ENCODE peak calls at places on chromosomes 4 and X, in ten cellular contexts. W, Z, T, N, B, A, G, S, R and I are unnamed samples.

GRCh38 chrX:152886716-152887115 is 11.2 kb upstream of the ZNF185 start:
- DNase-seq in B (no peak), G (no peak), W (no peak), N (no peak), R (no peak), S (no peak), A (peak), T (no peak), Z (no peak), I (no peak)

GRCh38 chr4:73735231-73735630 is 5.1 kb upstream of the CXCL8 start:
- DNase-seq in R (no peak), S (no peak), Z (no peak), W (no peak), T (no peak), B (no peak), G (peak), A (no peak), N (peak), I (no peak)

GRCh38 chr4:5955201-5955821 is 62.4 kb upstream of the CRMP1 start:
- DNase-seq in G (no peak), Z (no peak), B (peak), N (no peak), A (no peak), R (no peak), T (no peak), S (no peak), W (no peak), I (no peak)

GRCh38 chr4:124953059-124953850 is 240.7 kb upstream of the ANKRD50 start:
- DNase-seq in R (no peak), W (no peak), G (peak), A (no peak), S (no peak), T (peak), N (peak), Z (no peak), B (no peak), I (no peak)

GRCh38 chr4:109434007-109434792 is 585 bp downstream of the SEC24B start:
- DNase-seq in S (peak), G (peak), N (peak), B (peak), Z (peak), A (no peak), R (peak), T (no peak), W (peak), I (no peak)

GRCh38 chr4:165580379-165580905 is 201.6 kb downstream of the CPE start:
- DNase-seq in S (no peak), R (peak), T (peak), A (no peak), G (peak), N (peak), B (no peak), Z (no peak), W (no peak), I (no peak)

GRCh38 chrX:97238632-97239031 is 354.9 kb downstream of the RPA4 start:
- DNase-seq in A (no peak), T (peak), B (no peak), W (no peak), R (no peak), S (no peak), G (peak), N (peak), Z (no peak), I (no peak)

GRCh38 chrX:118360429-118361125 is 14.7 kb downstream of the WDR44 start:
- DNase-seq in B (no peak), S (no peak), R (no peak), T (no peak), Z (no peak), W (no peak), A (no peak), N (peak), G (no peak), I (no peak)

GRCh38 chr4:15476396-15476795 is 6.7 kb downstream of the CC2D2A start:
- DNase-seq in S (no peak), B (no peak), R (no peak), A (no peak), G (no peak), Z (no peak), T (no peak), W (no peak), N (no peak), I (no peak)

GRCh38 chr4:165464813-165465381 is 86.1 kb downstream of the CPE start:
- DNase-seq in S (no peak), W (peak), T (peak), A (no peak), N (peak), B (no peak), R (peak), G (peak), Z (no peak), I (peak)

GRCh38 chr4:105843941-105844340 is 51.3 kb upstream of the NPNT start:
- DNase-seq in N (no peak), A (no peak), B (no peak), Z (no peak), R (no peak), W (no peak), T (no peak), S (no peak), G (peak), I (no peak)

GRCh38 chrX:9955506-9955905 is 11.7 kb upstream of the CLDN34 start:
- DNase-seq in T (no peak), G (peak), B (no peak), R (no peak), A (no peak), N (peak), Z (no peak), W (no peak), S (no peak), I (no peak)

GRCh38 chr4:4746444-4746843 is 113.0 kb upstream of the MSX1 start:
- DNase-seq in R (no peak), W (peak), G (no peak), Z (no peak), S (no peak), B (no peak), A (no peak), N (no peak), T (no peak), I (no peak)

DNA sequence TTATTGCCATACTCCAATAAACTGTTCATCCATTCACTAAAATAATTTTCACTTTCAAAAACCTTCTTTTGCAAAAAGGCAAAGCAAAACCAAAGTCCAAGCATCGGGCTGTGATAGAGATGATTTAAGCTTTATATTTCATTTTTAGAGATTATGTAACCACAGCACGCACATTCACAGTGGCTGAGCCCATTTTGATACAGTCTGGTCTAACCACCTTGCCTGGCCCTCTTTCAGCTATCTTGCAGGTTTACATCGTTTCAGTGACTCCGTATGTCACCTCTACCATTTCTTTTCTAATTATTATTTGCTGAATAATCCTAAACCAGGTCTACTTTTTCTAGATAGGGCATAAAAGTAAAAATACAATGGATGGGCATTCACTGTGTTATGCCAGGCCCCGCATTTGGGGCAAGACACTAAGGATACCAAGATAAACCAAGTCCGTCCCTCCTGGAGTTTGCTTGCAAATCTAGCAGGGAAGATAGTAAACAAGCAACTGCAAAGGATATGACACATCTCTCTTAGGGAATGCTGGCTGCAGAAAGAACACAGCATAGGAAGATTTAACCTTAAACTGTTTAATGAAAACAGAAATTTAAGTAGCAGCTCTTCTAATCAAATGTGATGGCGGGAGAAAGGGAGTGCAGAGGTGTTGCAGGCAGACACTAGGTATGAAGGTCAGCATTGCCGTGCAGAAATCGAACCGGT is 1.7 kb downstream of the CASP3 start:
- DNase-seq in B (no peak), A (no peak), G (peak), R (no peak), W (peak), S (no peak), Z (no peak), N (peak), T (no peak), I (no peak)
- H3K4me3 ChIP-seq in B (peak), A (peak), G (peak), R (peak), W (peak), S (peak), Z (peak), N (peak), T (peak), I (peak)

GRCh38 chr4:76831475-76832390 is 66.2 kb downstream of the SOWAHB start:
- DNase-seq in G (no peak), B (no peak), S (no peak), W (no peak), N (no peak), Z (no peak), T (no peak), R (no peak), A (no peak), I (no peak)
- H3K4me3 ChIP-seq in G (peak), B (no peak), S (no peak), W (no peak), N (no peak), Z (no peak), T (no peak), R (no peak), A (no peak), I (no peak)

GRCh38 chr4:142706381-142706780 is 139.7 kb downstream of the INPP4B start:
- DNase-seq in S (no peak), A (no peak), B (no peak), T (no peak), R (no peak), W (no peak), N (no peak), G (no peak), Z (no peak), I (no peak)

GRCh38 chr4:142708231-142708630 is 137.9 kb downstream of the INPP4B start:
- DNase-seq in B (no peak), W (no peak), R (no peak), G (no peak), A (no peak), T (no peak), N (no peak), S (no peak), Z (no peak), I (no peak)

GRCh38 chr4:142703694-142704309 is 142.3 kb downstream of the INPP4B start:
- DNase-seq in S (no peak), T (no peak), G (no peak), N (no peak), A (no peak), Z (no peak), W (no peak), R (no peak), B (no peak), I (peak)

GRCh38 chr4:142705820-142706219 is 140.3 kb downstream of the INPP4B start:
- DNase-seq in G (no peak), B (no peak), Z (no peak), A (no peak), R (no peak), N (no peak), S (no peak), W (no peak), T (no peak), I (no peak)

GRCh38 chr4:142707397-142707796 is 138.7 kb downstream of the INPP4B start:
- DNase-seq in W (no peak), A (no peak), G (no peak), S (no peak), R (no peak), B (no peak), T (no peak), Z (no peak), N (no peak), I (peak)
- H3K4me3 ChIP-seq in W (no peak), A (no peak), G (no peak), S (no peak), R (no peak), B (no peak), T (no peak), Z (no peak), N (no peak), I (no peak)

GRCh38 chr4:41218703-41219102 is 4.4 kb upstream of the APBB2 start:
- DNase-seq in B (no peak), W (no peak), R (no peak), Z (no peak), T (no peak), N (no peak), S (no peak), A (no peak), G (no peak), I (no peak)

GRCh38 chr4:41216294-41217019 is 2.1 kb upstream of the APBB2 start:
- DNase-seq in W (peak), G (peak), A (peak), S (peak), B (peak), N (peak), R (peak), T (no peak), Z (peak), I (peak)

GRCh38 chr4:41217373-41217772 is 3.0 kb upstream of the APBB2 start:
- DNase-seq in S (no peak), W (no peak), A (no peak), R (no peak), Z (no peak), G (no peak), T (no peak), N (no peak), B (no peak), I (no peak)

GRCh38 chr4:41215969-41216293 is 1.6 kb upstream of the APBB2 start:
- DNase-seq in A (no peak), W (no peak), R (no peak), G (no peak), B (no peak), T (no peak), N (no peak), S (no peak), Z (no peak), I (no peak)

GRCh38 chr4:41217020-41217333 is 2.6 kb upstream of the APBB2 start:
- DNase-seq in T (no peak), G (no peak), B (no peak), W (no peak), Z (no peak), A (no peak), R (no peak), N (no peak), S (no peak), I (no peak)
- H3K4me3 ChIP-seq in T (peak), G (peak), B (peak), W (peak), Z (peak), A (peak), R (peak), N (peak), S (peak), I (no peak)

GRCh38 chr4:151407466-151408379 is 1.3 kb upstream of the FHIP1A start:
- DNase-seq in Z (no peak), R (no peak), B (peak), A (peak), T (no peak), S (peak), G (no peak), N (no peak), W (peak), I (peak)
- H3K4me3 ChIP-seq in Z (peak), R (peak), B (peak), A (peak), T (peak), S (peak), G (peak), N (peak), W (peak), I (peak)